ENCODE peak calls at places on chromosome X, in ten cellular contexts. B, Y, K, R, M, N, F, T, G and S are unnamed samples.
A peak's percentile ranks its signal among the peaks of the same experiment; 100 is the strongest.

GRCh38 chrX:115535844-115536243 is 25.1 kb upstream of the PLS3 start:
- DNase-seq in G (no peak), F (no peak), K (no peak), Y (no peak), M (no peak), R (no peak), T (no peak), N (no peak), B (no peak), S (no peak)

GRCh38 chrX:133335027-133335426 is 80.3 kb downstream of the GPC4 start:
- DNase-seq in Y (no peak), N (no peak), K (no peak), G (no peak), B (peak; percentile 53), T (peak; percentile 13), F (no peak), R (no peak), M (no peak), S (peak; percentile 18)

GRCh38 chrX:44244008-44244407 is 99.5 kb downstream of the EFHC2 start:
- DNase-seq in T (peak; percentile 58), R (no peak), M (no peak), F (no peak), Y (no peak), N (no peak), G (no peak), K (no peak), B (peak; percentile 51), S (peak; percentile 28)

GRCh38 chrX:106014119-106014775 is 24.3 kb downstream of the SERPINA7 start:
- DNase-seq in T (no peak), F (no peak), Y (no peak), R (no peak), B (no peak), G (no peak), K (no peak), M (no peak), N (no peak), S (no peak)

GRCh38 chrX:136211766-136212556 is 39.2 kb downstream of the MAP7D3 start:
- DNase-seq in R (no peak), M (no peak), T (peak; percentile 51), G (no peak), Y (no peak), N (no peak), F (peak; percentile 77), K (no peak), B (no peak), S (no peak)

GRCh38 chrX:111262086-111262485 is 8.2 kb downstream of the CAPN6 start:
- DNase-seq in R (no peak), T (no peak), B (no peak), K (no peak), M (no peak), N (no peak), F (no peak), G (no peak), Y (no peak), S (no peak)

GRCh38 chrX:36573720-36574119 is 434.4 kb upstream of the FAM47C start:
- DNase-seq in N (no peak), T (no peak), R (no peak), B (no peak), F (no peak), G (no peak), K (no peak), Y (no peak), M (no peak), S (no peak)

GRCh38 chrX:154918060-154918483 is 31.9 kb downstream of the F8A1 start:
- DNase-seq in T (peak; percentile 59), R (peak; percentile 42), K (no peak), F (no peak), Y (peak; percentile 33), N (peak; percentile 46), B (peak; percentile 72), M (peak; percentile 0), G (peak; percentile 19), S (peak; percentile 29)

GRCh38 chrX:54198262-54198661 is 15.2 kb upstream of the FAM120C start:
- DNase-seq in M (no peak), T (no peak), R (no peak), K (no peak), B (peak; percentile 46), F (no peak), G (no peak), N (no peak), Y (no peak), S (no peak)

GRCh38 chrX:136577562-136577961 is 45.5 kb downstream of the VGLL1 start:
- DNase-seq in Y (peak; percentile 21), K (peak; percentile 38), R (peak; percentile 41), F (no peak), N (peak; percentile 60), B (peak; percentile 66), M (peak; percentile 40), G (peak; percentile 28), T (peak; percentile 55), S (peak; percentile 75)

DNA sequence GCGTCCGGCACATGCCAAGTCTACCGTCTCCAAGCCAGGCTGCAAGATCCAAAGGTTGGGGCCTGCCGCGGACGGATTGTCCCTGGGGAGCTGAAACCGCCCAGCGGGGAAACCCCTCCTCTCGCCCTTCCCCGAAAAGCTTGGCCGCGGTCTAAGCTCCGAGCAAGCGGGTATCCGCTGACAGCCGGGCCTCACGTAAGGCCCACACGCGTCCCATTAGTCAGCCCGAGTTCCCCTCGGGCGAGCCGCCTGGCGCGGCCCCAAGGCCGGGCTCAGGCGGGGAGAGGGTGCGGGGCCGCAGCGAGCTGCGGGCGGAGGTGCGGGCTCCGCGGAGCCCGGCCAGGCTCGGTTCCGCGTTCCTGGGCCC is 6.9 kb upstream of the BCOR start:
- DNase-seq in K (peak; percentile 50), Y (peak; percentile 70), G (peak; percentile 30), R (no peak), N (no peak), B (no peak), F (peak; percentile 83), T (peak; percentile 86), M (no peak), S (no peak)
- H3K4me3 ChIP-seq in K (peak overlapping the region; percentile 59), Y (peak overlapping the region; percentile 15), G (peak overlapping the region; percentile 72), R (peak overlapping the region; percentile 18), N (peak overlapping the region; percentile 66), B (peak overlapping the region; percentile 63), F (peak overlapping the region; percentile 77), T (peak overlapping the region; percentile 34), M (peak overlapping the region; percentile 8), S (peak overlapping the region; percentile 73)

GRCh38 chrX:21926527-21927278 is 13.8 kb upstream of the SMS start:
- DNase-seq in N (no peak), T (peak; percentile 76), K (no peak), R (no peak), G (no peak), B (peak; percentile 51), Y (no peak), F (no peak), M (no peak), S (no peak)
- H3K4me3 ChIP-seq in N (no peak overlapping the region), T (peak overlapping the region; percentile 52), K (no peak overlapping the region), R (no peak overlapping the region), G (peak overlapping the region; percentile 44), B (no peak overlapping the region), Y (no peak overlapping the region), F (peak overlapping the region; percentile 15), M (no peak overlapping the region), S (no peak overlapping the region)

GRCh38 chrX:151174581-151175282 is 1.7 kb upstream of the GPR50 start:
- DNase-seq in T (no peak), R (no peak), N (peak; percentile 70), G (no peak), B (peak; percentile 63), K (no peak), Y (no peak), M (no peak), F (no peak), S (no peak)

GRCh38 chrX:151175283-151176062 is 911 bp upstream of the GPR50 start:
- DNase-seq in B (peak; percentile 49), F (no peak), Y (no peak), M (no peak), T (no peak), N (peak; percentile 51), G (no peak), K (no peak), R (no peak), S (no peak)

GRCh38 chrX:151178746-151179145 is 2.4 kb downstream of the GPR50 start:
- DNase-seq in Y (no peak), B (no peak), T (no peak), K (no peak), R (no peak), F (no peak), M (no peak), G (no peak), N (no peak), S (no peak)

GRCh38 chrX:151177141-151178027 is 1.0 kb downstream of the GPR50 start:
- DNase-seq in G (no peak), T (peak; percentile 11), R (no peak), N (peak; percentile 66), Y (no peak), M (no peak), K (no peak), F (no peak), B (peak; percentile 61), S (no peak)

DNA sequence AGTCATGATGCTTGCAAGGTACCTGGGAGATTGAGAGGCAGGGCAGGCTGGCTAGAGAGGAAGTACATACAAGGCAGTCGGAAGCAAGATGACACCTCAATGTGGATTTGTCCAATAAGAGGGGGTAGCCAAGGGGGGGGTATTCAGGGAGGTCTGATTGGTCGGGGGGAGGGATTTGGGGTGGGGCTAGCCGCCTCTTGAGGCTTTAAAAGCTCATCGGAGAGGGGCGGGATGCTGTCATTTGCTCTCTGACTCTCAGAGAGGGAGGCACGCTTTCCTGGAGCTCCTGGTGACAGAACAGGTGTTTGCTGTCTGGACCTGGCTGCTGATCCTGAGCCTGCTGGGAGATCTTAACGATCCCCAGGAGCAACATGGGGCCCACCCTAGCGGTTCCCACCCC is at the start of gene GPR50:
- DNase-seq in G (no peak), N (no peak), Y (no peak), M (no peak), R (no peak), T (no peak), K (no peak), F (no peak), B (peak; percentile 34), S (no peak)
- H3K4me3 ChIP-seq in G (peak within 1 kb of the TSS; percentile 43), N (peak within 1 kb of the TSS; percentile 72), Y (no peak within 1 kb of the TSS), M (no peak within 1 kb of the TSS), R (no peak within 1 kb of the TSS), T (no peak within 1 kb of the TSS), K (peak within 1 kb of the TSS; percentile 14), F (peak within 1 kb of the TSS; percentile 52), B (peak within 1 kb of the TSS; percentile 67), S (no peak within 1 kb of the TSS)

GRCh38 chrX:118974088-118974907 is at the start of gene LONRF3:
- DNase-seq in M (peak; percentile 41), T (peak; percentile 86), F (peak; percentile 86), N (no peak), Y (peak; percentile 74), B (no peak), R (peak; percentile 74), G (peak; percentile 73), K (peak; percentile 65), S (no peak)
- H3K4me3 ChIP-seq in M (peak within 1 kb of the TSS; percentile 50), T (peak within 1 kb of the TSS; percentile 90), F (peak within 1 kb of the TSS; percentile 78), N (peak within 1 kb of the TSS; percentile 50), Y (peak within 1 kb of the TSS; percentile 24), B (peak within 1 kb of the TSS; percentile 50), R (peak within 1 kb of the TSS; percentile 55), G (peak within 1 kb of the TSS; percentile 70), K (peak within 1 kb of the TSS; percentile 62), S (no peak within 1 kb of the TSS)

GRCh38 chrX:49001521-49002090 is 458 bp downstream of the GRIPAP1 start:
- DNase-seq in N (peak; percentile 51), M (peak; percentile 49), R (peak; percentile 29), K (no peak), G (no peak), Y (no peak), B (peak; percentile 70), F (no peak), T (peak; percentile 76), S (peak; percentile 55)
- H3K4me3 ChIP-seq in N (peak overlapping the region; percentile 98), M (peak overlapping the region; percentile 82), R (peak overlapping the region; percentile 56), K (peak overlapping the region; percentile 80), G (peak overlapping the region; percentile 78), Y (peak overlapping the region; percentile 33), B (peak overlapping the region; percentile 82), F (peak overlapping the region; percentile 79), T (peak overlapping the region; percentile 97), S (peak overlapping the region; percentile 88)